ENCODE peak calls at places on chromosomes 13 and 19, in four cellular contexts. U is CD4-positive, CD25-positive, alpha-beta regulatory T cell; B is tibial nerve; X is trophoblast cell. R is an unnamed sample.

GRCh38 chr19:55526216-55527196 is 10.4 kb downstream of the SBK2 start:
- DNase-seq in U (no peak), B (no peak), X (no peak), R (peak; percentile 79)

GRCh38 chr13:42068886-42069285 is 20.4 kb downstream of the DGKH start:
- DNase-seq in U (no peak), B (no peak), X (no peak), R (no peak)

GRCh38 chr13:30325668-30326067 is 18.3 kb upstream of the KATNAL1 start:
- DNase-seq in U (no peak), B (no peak), X (no peak), R (no peak)

GRCh38 chr13:44710576-44710975 is 134.4 kb upstream of the TSC22D1 start:
- DNase-seq in U (no peak), B (no peak), X (no peak), R (peak; percentile 44)

GRCh38 chr13:44218501-44219240 is 155.0 kb upstream of the SERP2 start:
- DNase-seq in U (no peak), B (peak; percentile 72), X (no peak), R (no peak)

GRCh38 chr13:71144883-71145282 is 722.1 kb downstream of the DACH1 start:
- DNase-seq in U (no peak), B (no peak), X (no peak), R (no peak)

GRCh38 chr19:34644991-34645461 is 31.9 kb downstream of the SCGB2B2 start:
- DNase-seq in U (no peak), B (no peak), X (no peak), R (no peak)

GRCh38 chr13:88761145-88761544 is 1090.0 kb downstream of the SLITRK5 start:
- DNase-seq in U (no peak), B (no peak), X (no peak), R (peak; percentile 46)

GRCh38 chr13:28551498-28551895 is 56.6 kb upstream of the FLT1 start:
- DNase-seq in U (no peak), B (no peak), X (no peak), R (no peak)

GRCh38 chr19:16260794-16261161 is 63.1 kb downstream of the AP1M1 start:
- DNase-seq in U (no peak), B (no peak), X (no peak), R (no peak)

GRCh38 chr13:107238262-107238661 is 670.3 kb upstream of the ARGLU1 start:
- DNase-seq in U (no peak), B (no peak), X (no peak), R (peak; percentile 22)

GRCh38 chr13:109301711-109302110 is 484.7 kb downstream of the IRS2 start:
- DNase-seq in U (no peak), B (no peak), X (no peak), R (no peak)

GRCh38 chr19:18292460-18292809 is 11.0 kb upstream of the JUND start:
- DNase-seq in U (peak; percentile 42), B (no peak), X (peak; percentile 81), R (peak; percentile 94)

GRCh38 chr19:48627211-48627864 is 8.0 kb downstream of the SPHK2 start:
- DNase-seq in U (no peak), B (no peak), X (no peak), R (peak; percentile 66)

GRCh38 chr19:33306853-33307792 is 4.8 kb upstream of the CEBPA start:
- DNase-seq in U (no peak), B (no peak), X (no peak), R (no peak)

GRCh38 chr19:10762656-10763055 is 44.8 kb downstream of the DNM2 start:
- DNase-seq in U (no peak), B (no peak), X (no peak), R (peak; percentile 50)

GRCh38 chr19:5137571-5138124 is 168.7 kb downstream of the KDM4B start:
- DNase-seq in U (no peak), B (no peak), X (no peak), R (peak; percentile 80)

GRCh38 chr13:104143760-104144406 is 1077.7 kb upstream of the SLC10A2 start:
- DNase-seq in U (no peak), B (no peak), X (no peak), R (peak; percentile 3)

GRCh38 chr13:98534821-98535220 is 42.1 kb downstream of the STK24 start:
- DNase-seq in U (no peak), B (no peak), X (peak; percentile 19), R (no peak)

GRCh38 chr13:98537306-98537705 is 39.6 kb downstream of the STK24 start:
- DNase-seq in U (no peak), B (no peak), X (no peak), R (no peak)

GRCh38 chr13:98533912-98534311 is 43.0 kb downstream of the STK24 start:
- DNase-seq in U (no peak), B (no peak), X (no peak), R (no peak)

GRCh38 chr13:98536729-98537128 is 40.2 kb downstream of the STK24 start:
- DNase-seq in U (no peak), B (no peak), X (no peak), R (no peak)

GRCh38 chr13:98535501-98536357 is 41.2 kb downstream of the STK24 start:
- DNase-seq in U (no peak), B (no peak), X (no peak), R (peak; percentile 69)
- H3K4me1 ChIP-seq in U (peaks cover 77% of the 10 kb centered on the region), B (peaks cover 69% of the 10 kb centered on the region), X (peaks cover 2% of the 10 kb centered on the region), R (peaks cover 2% of the 10 kb centered on the region)

GRCh38 chr13:110407021-110407420 is 99.9 kb downstream of the COL4A2 start:
- DNase-seq in U (no peak), B (no peak), X (no peak), R (no peak)

GRCh38 chr13:110409581-110409992 is 102.5 kb downstream of the COL4A2 start:
- DNase-seq in U (no peak), B (no peak), X (no peak), R (no peak)

GRCh38 chr13:110410000-110410399 is 102.9 kb downstream of the COL4A2 start:
- DNase-seq in U (no peak), B (no peak), X (no peak), R (no peak)

GRCh38 chr13:110407531-110407930 is 100.4 kb downstream of the COL4A2 start:
- DNase-seq in U (no peak), B (no peak), X (no peak), R (no peak)

DNA sequence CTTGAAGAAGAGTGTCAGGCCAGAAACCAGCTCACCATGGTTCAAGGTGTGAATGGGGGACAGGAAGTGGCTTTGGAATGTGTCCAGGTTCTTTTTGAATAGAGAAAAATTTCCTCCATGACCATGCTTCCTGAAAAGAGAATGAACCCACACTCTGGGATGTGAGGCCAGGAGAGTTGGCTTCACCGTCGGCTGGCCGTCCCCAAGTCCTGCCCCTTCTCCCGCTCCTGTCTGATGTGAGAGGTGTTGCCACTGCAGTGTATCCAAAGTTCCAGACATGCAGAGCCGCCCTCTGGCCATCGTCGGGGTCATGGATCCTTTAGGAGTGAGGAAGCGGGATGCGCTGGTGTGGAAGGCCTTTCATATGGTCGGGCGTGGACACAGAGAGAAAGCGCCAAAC is 101.2 kb downstream of the COL4A2 start:
- DNase-seq in U (no peak), B (no peak), X (no peak), R (no peak)
- H3K4me1 ChIP-seq in U (no peaks in the 10 kb centered on the region), B (peaks cover 81% of the 10 kb centered on the region), X (peaks cover 47% of the 10 kb centered on the region), R (peaks cover 4% of the 10 kb centered on the region)

GRCh38 chr19:2273356-2274184 is 8.4 kb downstream of the PEAK3 start:
- DNase-seq in U (peak; percentile 77), B (peak; percentile 45), X (peak; percentile 77), R (peak; percentile 96)

GRCh38 chr19:2276429-2276989 is 5.5 kb downstream of the PEAK3 start:
- DNase-seq in U (no peak), B (no peak), X (no peak), R (no peak)

GRCh38 chr19:2275588-2276428 is 6.2 kb downstream of the PEAK3 start:
- DNase-seq in U (no peak), B (no peak), X (peak; percentile 68), R (no peak)

GRCh38 chr19:2274185-2274711 is 7.7 kb downstream of the PEAK3 start:
- DNase-seq in U (no peak), B (no peak), X (no peak), R (no peak)

DNA sequence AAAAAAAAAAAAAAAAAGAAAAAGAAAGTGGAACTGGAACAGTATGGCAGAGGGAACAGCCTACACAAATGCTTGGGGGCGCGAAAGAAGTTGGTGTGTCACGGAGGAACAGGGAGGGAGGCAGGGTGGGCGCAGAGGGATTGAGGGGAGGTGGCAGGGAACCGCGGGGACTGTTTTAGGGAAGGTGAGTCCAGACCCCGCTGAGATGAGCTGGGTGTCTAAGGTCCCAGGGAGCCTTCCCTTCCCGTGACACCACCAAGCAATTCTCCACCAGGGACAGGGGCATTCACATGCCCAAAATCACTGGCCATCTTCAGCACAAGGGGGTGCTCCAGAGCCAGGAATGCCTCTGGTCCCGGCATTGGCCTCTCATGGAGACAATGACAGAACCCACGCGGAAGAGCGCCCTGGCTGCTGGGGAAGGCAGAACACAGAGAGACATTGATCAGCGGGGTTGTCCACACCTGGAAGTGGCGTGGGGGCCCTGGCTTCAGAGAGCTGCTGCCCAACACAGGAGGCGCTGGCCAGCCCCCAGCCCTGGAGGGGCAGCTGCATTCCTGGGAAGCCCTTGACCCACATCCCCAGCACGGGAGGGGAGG is 6.9 kb downstream of the PEAK3 start:
- DNase-seq in U (peak; percentile 60), B (no peak), X (no peak), R (peak; percentile 89)
- H3K4me1 ChIP-seq in U (peaks cover 37% of the 10 kb centered on the region), B (peaks cover 64% of the 10 kb centered on the region), X (peaks cover 12% of the 10 kb centered on the region), R (no peaks in the 10 kb centered on the region)

GRCh38 chr13:23628765-23629565 is 58.8 kb downstream of the TNFRSF19 start:
- DNase-seq in U (no peak), B (no peak), X (no peak), R (no peak)
- H3K4me1 ChIP-seq in U (no peaks in the 10 kb centered on the region), B (peaks cover 32% of the 10 kb centered on the region), X (peaks cover 21% of the 10 kb centered on the region), R (peaks cover 16% of the 10 kb centered on the region)

GRCh38 chr19:13102416-13102665 is 317 bp downstream of the LYL1 start:
- DNase-seq in U (no peak), B (no peak), X (no peak), R (no peak)

GRCh38 chr19:13102666-13103584 is at the start of gene LYL1:
- DNase-seq in U (no peak), B (no peak), X (peak; percentile 45), R (peak; percentile 89)

GRCh38 chr19:13103585-13103923 is 896 bp upstream of the LYL1 start:
- DNase-seq in U (no peak), B (no peak), X (no peak), R (no peak)

GRCh38 chr19:13104848-13105646 is 2.4 kb upstream of the LYL1 start:
- DNase-seq in U (peak; percentile 28), B (no peak), X (no peak), R (no peak)

DNA sequence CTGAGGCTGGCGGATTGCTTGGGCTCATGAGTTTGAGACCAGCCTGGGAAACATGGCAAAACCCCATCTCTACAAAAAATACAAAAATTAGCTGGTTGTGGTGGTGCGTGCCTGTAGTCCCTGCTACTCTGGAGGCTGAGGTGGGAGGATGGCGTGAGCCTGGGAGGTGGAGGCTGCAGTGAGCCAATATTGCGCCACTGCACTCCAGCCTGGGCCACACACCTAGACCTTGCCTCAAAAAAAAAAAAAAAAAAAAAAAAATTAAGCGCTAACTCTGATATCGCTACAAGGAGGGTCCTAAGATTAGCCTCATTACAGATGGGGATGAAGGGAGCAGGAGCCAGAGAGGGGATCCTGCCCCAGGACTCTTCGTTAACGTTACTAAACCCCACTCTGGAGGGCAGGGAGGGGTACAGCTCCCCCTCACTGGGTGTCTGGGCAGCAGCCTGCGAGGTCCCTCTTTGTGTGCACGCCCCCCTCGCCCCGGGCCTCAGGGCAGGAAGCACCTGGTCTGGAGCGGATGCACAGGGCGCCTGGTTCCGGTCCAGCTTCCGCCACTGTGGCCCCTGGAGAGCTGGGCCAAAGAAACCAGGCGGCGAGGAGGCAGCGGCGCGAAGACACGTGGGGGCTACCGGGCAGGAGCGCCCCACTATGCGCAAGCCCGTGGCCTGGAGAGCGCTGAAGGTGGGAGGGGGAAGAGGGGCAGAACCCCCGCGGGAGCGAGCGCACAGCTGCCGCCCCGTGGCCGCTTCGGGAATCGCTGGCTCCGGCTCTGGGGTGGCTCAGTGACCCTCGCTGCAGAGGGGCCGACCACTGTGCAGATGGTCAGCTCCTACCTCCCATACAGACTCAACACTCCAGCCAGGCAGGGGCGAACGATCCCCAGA is 1.5 kb upstream of the LYL1 start:
- DNase-seq in U (peak; percentile 57), B (no peak), X (no peak), R (peak; percentile 33)
- H3K4me1 ChIP-seq in U (peaks cover 67% of the 10 kb centered on the region), B (peaks cover 49% of the 10 kb centered on the region), X (peaks cover 10% of the 10 kb centered on the region), R (peaks cover 4% of the 10 kb centered on the region)

R was measured in mesendoderm.